ENCODE peak calls at places on chromosome 19, in ten cellular contexts. Z is neural crest cell; H is NCI-H146; I is stimulated activated CD8-positive, alpha-beta memory T cell treated with anti-CD3 and anti-CD28 coated beads, Interleukin-12 subunit alpha, Interleukin-12 subunit beta, amount 100 ng/mL, for 4 hours; L is stimulated activated CD4-positive, alpha-beta T cell treated with anti-CD3 and anti-CD28 coated beads, Interleukin-1b, Interleukin-23, amount 100 ng/mL, for 4 hours; G is tibial artery; P is GM12892; Q is psoas muscle; A is EL; W is Calu3. M is an unnamed sample.

GRCh38 chr19:42069619-42070293 is at the start of gene GRIK5:
- DNase-seq in Q (no peak), Z (no peak), P (no peak), H (peak; percentile 70), L (no peak), A (no peak), W (no peak), G (no peak), I (no peak), M (no peak)

GRCh38 chr19:42129399-42130253 is 2.6 kb downstream of the POU2F2 start:
- DNase-seq in L (no peak), A (peak; percentile 29), Q (peak; percentile 37), H (no peak), Z (no peak), W (no peak), I (no peak), P (peak; percentile 69), G (peak; percentile 65), M (no peak)

GRCh38 chr19:46412034-46412982 is 1.1 kb downstream of the CCDC8 start:
- DNase-seq in P (no peak), I (no peak), A (no peak), L (no peak), H (no peak), G (no peak), W (no peak), Z (no peak), Q (peak; percentile 20), M (no peak)

GRCh38 chr19:15456871-15457700 is 7.3 kb downstream of the RASAL3 start:
- DNase-seq in L (no peak), G (no peak), Q (no peak), A (no peak), I (no peak), Z (no peak), H (peak; percentile 88), W (peak; percentile 45), P (no peak), M (peak; percentile 30)

GRCh38 chr19:47229674-47230121 is 1.3 kb downstream of the BBC3 start:
- DNase-seq in L (no peak), P (no peak), W (no peak), I (no peak), H (peak; percentile 20), Q (no peak), G (no peak), A (no peak), Z (no peak), M (no peak)

GRCh38 chr19:1155352-1156304 is 18.4 kb downstream of the SBNO2 start:
- DNase-seq in I (no peak), Z (no peak), H (no peak), L (no peak), P (no peak), G (no peak), A (peak; percentile 15), Q (no peak), W (no peak), M (peak; percentile 58)

GRCh38 chr19:10120538-10121198 is 969 bp upstream of the EIF3G start:
- DNase-seq in Z (no peak), P (no peak), L (no peak), A (peak; percentile 85), Q (no peak), H (no peak), W (no peak), I (no peak), G (peak; percentile 41), M (no peak)

GRCh38 chr19:2168619-2169424 is 5.1 kb downstream of the DOT1L start:
- DNase-seq in A (peak; percentile 99), P (peak; percentile 58), G (peak; percentile 99), W (peak; percentile 94), Q (peak; percentile 99), Z (peak; percentile 58), H (no peak), I (peak; percentile 83), L (peak; percentile 68), M (peak; percentile 78)

GRCh38 chr19:29478578-29479565 is 46.9 kb upstream of the VSTM2B start:
- DNase-seq in L (no peak), P (no peak), I (no peak), G (no peak), A (peak; percentile 7), Q (no peak), Z (peak; percentile 52), H (peak; percentile 11), W (peak; percentile 31), M (peak; percentile 55)

GRCh38 chr19:29770653-29771052 is 41.1 kb upstream of the CCNE1 start:
- DNase-seq in W (no peak), P (no peak), L (no peak), H (no peak), A (no peak), Q (no peak), I (no peak), Z (no peak), G (no peak), M (no peak)

GRCh38 chr19:48543121-48543710 is 8.8 kb upstream of the SULT2B1 start:
- DNase-seq in H (no peak), A (peak; percentile 87), Z (no peak), Q (peak; percentile 32), G (no peak), P (no peak), I (no peak), W (peak; percentile 92), L (no peak), M (peak; percentile 78)

GRCh38 chr19:13098291-13099072 is 4.2 kb downstream of the LYL1 start:
- DNase-seq in I (no peak), P (no peak), G (no peak), A (peak; percentile 52), L (no peak), W (peak; percentile 49), Z (no peak), H (no peak), Q (no peak), M (no peak)

GRCh38 chr19:46198756-46199155 is 30.8 kb upstream of the IGFL1 start:
- DNase-seq in Q (no peak), W (no peak), G (no peak), P (no peak), L (no peak), I (no peak), H (no peak), A (no peak), Z (no peak), M (peak; percentile 75)

GRCh38 chr19:18308051-18308947 is 14.6 kb downstream of the LSM4 start:
- DNase-seq in L (no peak), Z (no peak), H (no peak), W (no peak), A (no peak), P (no peak), Q (no peak), I (no peak), G (no peak), M (no peak)

GRCh38 chr19:17220207-17220758 is 5.1 kb downstream of the USE1 start:
- DNase-seq in P (no peak), G (no peak), I (no peak), L (no peak), A (peak; percentile 66), W (peak; percentile 15), Q (peak; percentile 49), H (no peak), Z (no peak), M (no peak)

GRCh38 chr19:2231621-2232221 is 4.4 kb downstream of the PLEKHJ1 start:
- DNase-seq in A (no peak), W (peak; percentile 15), Z (peak; percentile 27), L (no peak), Q (no peak), P (no peak), I (no peak), H (no peak), G (no peak), M (no peak)

GRCh38 chr19:56866563-56866962 is 26.0 kb upstream of the PEG3 start:
- DNase-seq in H (no peak), G (no peak), L (no peak), W (no peak), P (no peak), A (no peak), Q (no peak), I (no peak), Z (no peak), M (no peak)

GRCh38 chr19:39996218-39996810 is 546 bp upstream of the ZNF546 start:
- DNase-seq in W (peak; percentile 43), P (no peak), H (peak; percentile 58), I (no peak), L (no peak), Q (no peak), Z (peak; percentile 12), A (peak; percentile 68), G (no peak), M (peak; percentile 82)

GRCh38 chr19:39506944-39507714 is 7.8 kb upstream of the SELENOV start:
- DNase-seq in Q (no peak), P (peak; percentile 86), W (peak; percentile 64), G (no peak), H (peak; percentile 96), A (peak; percentile 74), Z (peak; percentile 54), L (peak; percentile 54), I (peak; percentile 17), M (peak; percentile 94)

M was measured in A549.